ENCODE peak calls at places on chromosome 15, in ten cellular contexts. B, O, V, G, P, Z, W, L, Y and R are unnamed samples.

GRCh38 chr15:79378394-79379158 is 53.6 kb upstream of the MINAR1 start:
- DNase-seq in G (no peak), L (no peak), V (no peak), P (peak), B (no peak), Y (no peak), O (no peak), Z (no peak), W (no peak), R (no peak)

GRCh38 chr15:77538793-77539487 is 93.8 kb downstream of the LINGO1 start:
- DNase-seq in V (no peak), O (no peak), G (no peak), Z (peak), Y (no peak), L (no peak), P (no peak), W (no peak), B (no peak), R (no peak)

GRCh38 chr15:59262316-59262715 is 55.7 kb downstream of the LDHAL6B start:
- DNase-seq in V (no peak), G (no peak), O (no peak), W (no peak), P (no peak), Y (no peak), L (no peak), B (no peak), Z (no peak), R (no peak)

GRCh38 chr15:69609176-69609575 is 156.6 kb downstream of the RPLP1 start:
- DNase-seq in G (peak), P (peak), B (no peak), V (peak), Z (no peak), L (peak), Y (no peak), O (no peak), W (no peak), R (no peak)

GRCh38 chr15:94327356-94327936 is 96.1 kb downstream of the MCTP2 start:
- DNase-seq in Z (no peak), V (peak), Y (peak), W (peak), G (peak), O (no peak), P (peak), L (no peak), B (no peak), R (no peak)

GRCh38 chr15:60682615-60683014 is 203.7 kb upstream of the ICE2 start:
- DNase-seq in B (peak), P (no peak), V (no peak), Y (no peak), Z (no peak), G (peak), O (no peak), W (no peak), L (no peak), R (no peak)

GRCh38 chr15:67127334-67127664 is 61.9 kb downstream of the SMAD3 start:
- DNase-seq in P (peak), B (no peak), G (no peak), O (no peak), Y (no peak), W (no peak), Z (no peak), L (peak), V (no peak), R (no peak)

GRCh38 chr15:44157679-44158078 is 37.4 kb downstream of the FRMD5 start:
- DNase-seq in V (peak), W (peak), B (no peak), Z (no peak), P (peak), Y (no peak), L (no peak), O (no peak), G (peak), R (no peak)

GRCh38 chr15:66673410-66674322 is 28.4 kb upstream of the SMAD6 start:
- DNase-seq in V (no peak), Z (peak), Y (peak), L (peak), P (peak), W (peak), B (no peak), G (no peak), O (no peak), R (peak)

GRCh38 chr15:80455051-80455648 is 51.0 kb downstream of the ARNT2 start:
- DNase-seq in W (no peak), G (peak), B (no peak), L (no peak), P (no peak), O (no peak), Y (no peak), Z (no peak), V (no peak), R (no peak)

GRCh38 chr15:50134524-50135024 is 15.5 kb upstream of the ATP8B4 start:
- DNase-seq in V (peak), Z (no peak), G (peak), W (peak), P (peak), L (no peak), O (no peak), B (no peak), Y (no peak), R (no peak)

GRCh38 chr15:99442268-99442897 is 123.4 kb upstream of the MEF2A start:
- DNase-seq in Z (peak), Y (no peak), G (peak), L (peak), O (peak), B (peak), W (peak), P (peak), V (peak), R (peak)

GRCh38 chr15:78120523-78120922 is 10.7 kb downstream of the CIB2 start:
- DNase-seq in W (no peak), P (no peak), B (no peak), G (no peak), O (no peak), V (no peak), Y (no peak), Z (no peak), L (no peak), R (no peak)

GRCh38 chr15:71596672-71597071 is 213.7 kb upstream of the NR2E3 start:
- DNase-seq in P (peak), Y (no peak), W (peak), Z (no peak), B (peak), V (peak), L (peak), G (peak), O (no peak), R (peak)

GRCh38 chr15:62706361-62706760 is 336.2 kb upstream of the TPM1 start:
- DNase-seq in O (no peak), L (no peak), Z (no peak), V (no peak), G (peak), B (no peak), P (peak), Y (no peak), W (peak), R (no peak)

GRCh38 chr15:25054943-25055342 is 100.2 kb downstream of the SNRPN start:
- DNase-seq in W (no peak), G (no peak), O (no peak), P (no peak), B (no peak), L (no peak), Y (no peak), V (no peak), Z (no peak), R (no peak)

GRCh38 chr15:83289160-83289559 is 4.7 kb upstream of the BNC1 start:
- DNase-seq in O (no peak), Y (no peak), L (no peak), G (peak), P (no peak), Z (no peak), V (peak), W (no peak), B (no peak), R (no peak)

GRCh38 chr15:101675796-101676582 is 23.8 kb upstream of the TM2D3 start:
- DNase-seq in O (no peak), W (peak), B (no peak), G (peak), L (peak), Z (no peak), P (peak), V (peak), Y (peak), R (no peak)

GRCh38 chr15:88652456-88653199 is 13.8 kb downstream of the ISG20 start:
- DNase-seq in Y (peak), L (no peak), W (no peak), V (no peak), G (no peak), Z (peak), B (no peak), O (no peak), P (no peak), R (no peak)

GRCh38 chr15:59372352-59373211 is at the start of gene MYO1E:
- DNase-seq in B (peak), G (peak), V (peak), O (peak), P (peak), Z (peak), L (peak), W (peak), Y (peak), R (peak)

GRCh38 chr15:71044006-71044405 is 71.3 kb upstream of the THSD4 start:
- DNase-seq in G (peak), B (no peak), L (no peak), Z (no peak), Y (no peak), P (no peak), O (no peak), V (peak), W (peak), R (no peak)

GRCh38 chr15:96896766-96897165 is 566.3 kb downstream of the NR2F2 start:
- DNase-seq in V (no peak), P (no peak), B (no peak), O (no peak), L (no peak), G (no peak), Z (no peak), W (no peak), Y (no peak), R (no peak)

GRCh38 chr15:74842581-74843444 is at the start of gene ULK3:
- DNase-seq in B (peak), L (peak), G (peak), V (peak), P (peak), O (peak), Z (peak), Y (peak), W (peak), R (peak)

GRCh38 chr15:64770626-64771025 is 4.8 kb downstream of the RBPMS2 start:
- DNase-seq in B (no peak), Y (no peak), V (no peak), W (no peak), Z (no peak), P (no peak), G (no peak), L (no peak), O (no peak), R (no peak)

GRCh38 chr15:92621972-92622533 is 33.5 kb downstream of the FAM174B start:
- DNase-seq in Y (peak), O (no peak), L (no peak), W (no peak), G (no peak), Z (no peak), P (no peak), V (no peak), B (no peak), R (no peak)

GRCh38 chr15:101492752-101493692 is 3.5 kb upstream of the PCSK6 start:
- DNase-seq in W (no peak), Z (no peak), G (no peak), V (no peak), O (no peak), Y (no peak), P (no peak), B (no peak), L (peak), R (no peak)

GRCh38 chr15:33243869-33244268 is 49.4 kb upstream of the FMN1 start:
- DNase-seq in Z (no peak), Y (no peak), O (no peak), P (peak), B (no peak), W (peak), L (no peak), G (no peak), V (peak), R (no peak)

DNA sequence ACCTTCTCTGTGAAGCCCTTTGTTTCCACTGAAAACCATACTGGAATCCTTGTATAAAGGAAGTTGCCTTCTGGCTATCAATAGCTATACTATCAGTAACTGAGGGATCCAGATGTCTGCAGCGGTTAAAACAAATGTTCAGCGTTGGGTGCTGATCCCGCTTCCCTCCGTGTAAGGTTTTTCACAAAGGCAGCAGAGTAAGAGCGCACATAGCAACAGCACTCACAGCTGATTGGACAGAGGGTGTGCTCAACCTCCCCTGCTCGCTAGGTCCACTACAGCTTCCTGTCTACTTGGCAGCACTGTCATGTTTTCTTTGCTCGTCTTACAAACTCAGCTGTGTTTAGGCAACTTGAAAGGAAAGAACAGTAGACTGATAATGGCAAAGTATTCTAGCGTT is 27.3 kb downstream of the ATOSA start:
- DNase-seq in P (peak), B (peak), Y (peak), W (peak), V (peak), Z (peak), G (peak), O (peak), L (peak), R (peak)
- H3K4me3 ChIP-seq in P (peak), B (peak), Y (peak), W (peak), V (peak), Z (no peak), G (peak), O (peak), L (no peak), R (peak)

GRCh38 chr15:40936234-40936708 is 7.1 kb downstream of the DLL4 start:
- DNase-seq in B (no peak), Z (no peak), W (no peak), G (no peak), V (no peak), O (no peak), L (no peak), P (no peak), Y (no peak), R (no peak)

GRCh38 chr15:40939909-40940801 is 11.0 kb downstream of the DLL4 start:
- DNase-seq in P (no peak), G (no peak), Z (no peak), O (no peak), W (no peak), Y (peak), V (no peak), B (peak), L (no peak), R (no peak)

GRCh38 chr15:40936709-40937666 is 7.8 kb downstream of the DLL4 start:
- DNase-seq in Z (no peak), O (no peak), V (peak), B (no peak), Y (peak), L (no peak), G (no peak), P (no peak), W (peak), R (no peak)

GRCh38 chr15:40938530-40938870 is 9.4 kb downstream of the DLL4 start:
- DNase-seq in L (no peak), V (no peak), G (no peak), O (no peak), B (no peak), W (no peak), Y (no peak), Z (no peak), P (no peak), R (no peak)

GRCh38 chr15:40937762-40938529 is 8.8 kb downstream of the DLL4 start:
- DNase-seq in W (no peak), O (no peak), B (no peak), G (peak), P (peak), Y (peak), L (peak), V (no peak), Z (no peak), R (no peak)
- TF ChIP-seq CTCF in W (peak), O (peak), B (peak), G (peak), P (peak), Y (peak), L (peak), V (peak), Z (no peak), R (peak)

GRCh38 chr15:48718646-48719045 is 73.1 kb upstream of the FBN1 start:
- DNase-seq in B (no peak), W (peak), O (no peak), V (peak), Z (no peak), G (peak), P (no peak), L (no peak), Y (no peak), R (peak)
- H3K4me3 ChIP-seq in B (no peak), W (no peak), O (no peak), V (no peak), Z (no peak), G (no peak), P (no peak), L (no peak), Y (no peak), R (no peak)

GRCh38 chr15:37881237-37882013 is 53.0 kb upstream of the TMCO5A start:
- DNase-seq in W (no peak), L (no peak), B (no peak), O (no peak), Z (no peak), Y (no peak), P (no peak), V (no peak), G (no peak), R (no peak)

GRCh38 chr15:37877851-37878577 is 56.4 kb upstream of the TMCO5A start:
- DNase-seq in B (no peak), V (peak), L (no peak), G (peak), W (peak), Y (no peak), P (no peak), Z (no peak), O (no peak), R (no peak)

GRCh38 chr15:37880835-37881153 is 53.6 kb upstream of the TMCO5A start:
- DNase-seq in V (no peak), W (no peak), B (no peak), P (no peak), G (no peak), Z (no peak), O (no peak), L (no peak), Y (no peak), R (no peak)

GRCh38 chr15:37882640-37883039 is 51.8 kb upstream of the TMCO5A start:
- DNase-seq in L (no peak), W (no peak), P (no peak), B (no peak), V (no peak), O (no peak), Y (no peak), G (no peak), Z (no peak), R (no peak)

DNA sequence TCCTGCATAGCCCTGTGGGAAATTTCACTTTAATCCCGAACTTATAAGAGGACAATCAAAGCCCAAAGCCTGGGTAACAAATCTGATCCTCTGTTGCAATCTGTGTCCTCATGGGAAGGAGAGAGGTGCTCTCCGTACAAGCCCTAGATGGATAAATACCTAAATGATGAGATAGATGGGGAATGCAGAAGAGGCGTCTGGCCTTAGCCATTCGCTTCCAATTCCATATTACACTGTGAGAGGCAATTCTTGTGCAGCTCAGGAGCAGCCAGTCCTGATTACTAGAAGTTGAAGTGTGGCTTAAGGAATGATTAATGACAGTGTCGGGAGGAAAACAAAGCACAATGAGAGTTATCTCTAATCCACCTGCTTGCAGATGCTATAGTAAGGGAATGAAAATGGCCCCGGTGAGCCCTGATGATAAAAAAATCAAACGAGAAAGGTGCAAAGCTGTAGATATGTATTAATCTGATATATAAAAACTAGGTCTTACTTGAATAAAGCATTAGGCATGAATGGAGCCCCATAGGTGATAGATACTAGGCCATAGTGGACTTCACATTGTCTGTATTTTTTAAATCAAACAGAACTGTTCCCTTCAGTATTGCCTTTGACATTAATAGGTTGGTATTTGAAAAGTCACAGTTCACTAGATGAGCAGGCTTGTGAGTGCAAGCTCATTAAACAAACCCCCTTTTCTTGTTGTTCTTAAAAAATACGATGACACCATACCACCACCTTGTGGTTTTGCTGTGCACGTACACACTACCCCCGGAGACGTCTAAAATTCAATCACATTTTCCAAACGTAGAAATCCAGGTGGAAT is 54.2 kb upstream of the TMCO5A start:
- DNase-seq in L (peak), O (no peak), P (peak), G (peak), Y (peak), B (peak), Z (no peak), V (peak), W (peak), R (no peak)
- TF ChIP-seq CTCF in L (peak), O (peak), P (peak), G (peak), Y (peak), B (peak), Z (no peak), V (peak), W (peak), R (peak)

DNA sequence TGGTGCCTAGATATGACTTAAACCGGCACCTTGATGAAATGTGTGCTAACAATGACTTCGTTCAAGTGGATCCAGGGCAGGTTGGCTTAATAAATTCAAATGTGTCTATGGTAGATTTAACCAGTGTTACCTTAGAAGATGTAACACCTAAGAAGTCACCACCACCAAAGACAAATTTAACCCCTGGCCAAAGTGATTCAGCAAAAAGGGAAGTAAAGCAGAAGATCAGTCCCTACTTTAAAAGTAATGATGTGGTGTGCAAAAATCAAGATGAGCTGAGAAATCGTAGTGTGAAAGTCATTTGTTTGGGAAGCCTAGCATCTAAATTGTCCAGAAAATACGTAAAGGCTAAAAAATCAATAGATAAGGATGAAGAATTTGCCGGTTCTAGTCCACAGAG is 1.1 kb downstream of the FAN1 start:
- DNase-seq in Y (no peak), G (no peak), P (no peak), W (no peak), V (no peak), L (no peak), O (no peak), B (no peak), Z (no peak), R (no peak)
- H3K4me3 ChIP-seq in Y (no peak), G (no peak), P (peak), W (no peak), V (no peak), L (peak), O (peak), B (peak), Z (no peak), R (peak)